ENCODE peak calls at places on chromosome 14, in five cellular contexts. One of them, this sample, is unnamed.

GRCh38 chr14:61461808-61462275 is 140.5 kb downstream of the PRKCH start:
- DNase-seq in body of pancreas: no peak
- DNase-seq in lower lobe of right lung: no peak
- DNase-seq in ovary: no peak
- DNase-seq in fibroblast of lung: peak
- DNase-seq in this sample: peak

GRCh38 chr14:58865520-58866281 is 227.9 kb downstream of the DACT1 start:
- DNase-seq in lower lobe of right lung: no peak
- DNase-seq in ovary: no peak
- DNase-seq in body of pancreas: no peak
- DNase-seq in fibroblast of lung: peak
- DNase-seq in this sample: peak

GRCh38 chr14:90539496-90539775 is 142.6 kb downstream of the CALM1 start:
- DNase-seq in body of pancreas: no peak
- DNase-seq in lower lobe of right lung: no peak
- DNase-seq in ovary: peak
- DNase-seq in fibroblast of lung: no peak
- DNase-seq in this sample: no peak

GRCh38 chr14:39576258-39576657 is 144.0 kb upstream of the FBXO33 start:
- DNase-seq in ovary: no peak
- DNase-seq in lower lobe of right lung: no peak
- DNase-seq in fibroblast of lung: no peak
- DNase-seq in body of pancreas: no peak
- DNase-seq in this sample: no peak

GRCh38 chr14:65594153-65594881 is 181.8 kb downstream of the FUT8 start:
- DNase-seq in ovary: no peak
- DNase-seq in lower lobe of right lung: peak
- DNase-seq in body of pancreas: peak
- DNase-seq in fibroblast of lung: no peak
- DNase-seq in this sample: no peak

GRCh38 chr14:94653321-94653720 is 41.1 kb downstream of the SERPINA3 start:
- DNase-seq in lower lobe of right lung: no peak
- DNase-seq in ovary: no peak
- DNase-seq in fibroblast of lung: no peak
- DNase-seq in body of pancreas: no peak
- DNase-seq in this sample: no peak

GRCh38 chr14:70886421-70887206 is 20.6 kb upstream of the PCNX1 start:
- DNase-seq in fibroblast of lung: no peak
- DNase-seq in body of pancreas: no peak
- DNase-seq in lower lobe of right lung: no peak
- DNase-seq in ovary: no peak
- DNase-seq in this sample: no peak

GRCh38 chr14:71713061-71713850 is 219.0 kb upstream of the RGS6 start:
- DNase-seq in fibroblast of lung: peak
- DNase-seq in ovary: no peak
- DNase-seq in lower lobe of right lung: no peak
- DNase-seq in body of pancreas: no peak
- DNase-seq in this sample: no peak

GRCh38 chr14:86799244-86799647 is 1193.7 kb downstream of the GALC start:
- DNase-seq in ovary: no peak
- DNase-seq in body of pancreas: no peak
- DNase-seq in lower lobe of right lung: no peak
- DNase-seq in fibroblast of lung: peak
- DNase-seq in this sample: peak

GRCh38 chr14:68580676-68581075 is 212.2 kb downstream of the ZFP36L1 start:
- DNase-seq in ovary: peak
- DNase-seq in body of pancreas: no peak
- DNase-seq in fibroblast of lung: no peak
- DNase-seq in lower lobe of right lung: no peak
- DNase-seq in this sample: no peak

GRCh38 chr14:68576031-68576430 is 216.8 kb downstream of the ZFP36L1 start:
- DNase-seq in lower lobe of right lung: no peak
- DNase-seq in ovary: no peak
- DNase-seq in body of pancreas: no peak
- DNase-seq in fibroblast of lung: no peak
- DNase-seq in this sample: no peak

GRCh38 chr14:68580096-68580640 is 212.7 kb downstream of the ZFP36L1 start:
- DNase-seq in body of pancreas: no peak
- DNase-seq in lower lobe of right lung: no peak
- DNase-seq in ovary: peak
- DNase-seq in fibroblast of lung: no peak
- DNase-seq in this sample: no peak

GRCh38 chr14:68576496-68577244 is 216.2 kb downstream of the ZFP36L1 start:
- DNase-seq in lower lobe of right lung: no peak
- DNase-seq in body of pancreas: no peak
- DNase-seq in fibroblast of lung: peak
- DNase-seq in ovary: no peak
- DNase-seq in this sample: no peak

DNA sequence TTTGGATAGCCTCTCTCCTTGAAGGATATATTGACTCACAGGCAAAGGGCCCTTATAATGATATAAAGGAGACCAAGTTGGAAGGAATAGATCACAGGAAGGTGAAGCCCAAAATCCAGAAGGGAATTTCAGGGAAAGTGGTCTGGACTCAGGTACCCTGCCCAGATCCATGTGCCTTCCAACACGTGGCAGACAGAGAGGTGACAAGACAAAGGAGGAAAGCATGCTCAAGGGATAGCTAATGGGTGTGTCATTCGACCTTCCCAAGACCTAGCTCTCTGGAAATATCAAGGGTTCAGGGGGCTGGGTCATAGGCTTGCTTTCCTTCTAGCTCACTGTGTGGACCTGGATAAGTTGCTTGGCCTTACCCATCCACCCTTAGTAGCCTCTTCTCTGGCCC is 214.3 kb downstream of the ZFP36L1 start:
- DNase-seq in ovary: no peak
- DNase-seq in fibroblast of lung: no peak
- DNase-seq in body of pancreas: no peak
- DNase-seq in lower lobe of right lung: no peak
- DNase-seq in this sample: no peak
- H3K27ac ChIP-seq in ovary: no peak
- H3K27ac ChIP-seq in fibroblast of lung: peak
- H3K27ac ChIP-seq in body of pancreas: no peak
- H3K27ac ChIP-seq in lower lobe of right lung: peak
- H3K27ac ChIP-seq in this sample: no peak

DNA sequence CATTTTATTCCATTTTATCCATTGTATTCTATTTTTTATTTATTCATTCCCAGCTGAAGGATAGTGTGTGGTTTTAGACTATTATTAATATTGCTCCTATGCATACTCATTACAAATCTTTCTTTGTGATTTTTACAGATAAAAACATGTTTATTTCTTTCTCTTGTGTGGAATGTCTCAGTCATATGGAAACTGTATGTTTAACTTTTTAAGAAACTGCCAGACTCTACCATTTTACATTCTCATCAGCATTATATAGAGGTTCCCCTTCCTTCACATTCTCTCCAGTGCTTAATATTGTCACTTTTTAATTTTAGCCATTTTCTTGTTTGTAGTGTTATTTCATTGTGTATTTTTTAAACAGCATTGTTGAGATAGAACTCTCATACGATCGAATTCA is 26.7 kb downstream of the PALS1 start:
- DNase-seq in fibroblast of lung: no peak
- DNase-seq in lower lobe of right lung: no peak
- DNase-seq in ovary: no peak
- DNase-seq in body of pancreas: no peak
- DNase-seq in this sample: no peak
- H3K4me3 ChIP-seq in fibroblast of lung: peak
- H3K4me3 ChIP-seq in lower lobe of right lung: no peak
- H3K4me3 ChIP-seq in ovary: no peak
- H3K4me3 ChIP-seq in body of pancreas: no peak
- H3K4me3 ChIP-seq in this sample: peak

DNA sequence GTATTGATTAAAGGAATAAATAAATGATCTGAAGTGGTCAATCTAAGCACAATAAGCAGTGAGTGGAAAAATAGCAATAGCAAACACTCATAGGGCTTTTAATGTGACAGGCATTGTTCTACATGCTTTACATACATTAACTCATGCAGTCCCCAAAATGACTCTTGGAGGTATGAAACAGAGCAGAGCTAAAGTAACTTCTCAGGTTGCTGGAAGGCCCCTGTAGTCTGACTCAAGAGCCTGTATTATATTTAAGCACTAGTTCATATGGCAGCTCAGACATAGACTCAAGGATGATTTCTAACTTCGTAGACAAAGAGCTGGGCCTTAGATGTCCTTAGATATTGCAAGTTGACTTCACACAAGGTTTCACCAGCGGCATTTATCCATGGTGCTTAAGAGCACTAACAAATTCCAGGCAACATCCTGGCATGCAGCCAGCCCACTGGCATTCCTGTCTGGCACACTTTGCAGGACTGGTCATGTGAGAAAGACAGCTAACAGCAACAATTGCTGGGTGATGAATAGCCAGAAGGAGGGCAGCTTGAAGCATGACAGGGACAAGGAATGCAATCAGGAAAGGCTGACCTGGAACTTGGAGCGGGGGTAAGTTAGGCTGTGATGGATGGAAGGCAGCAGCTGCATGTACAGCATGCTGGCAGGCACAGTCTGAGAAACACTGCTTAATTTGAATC is 22.9 kb upstream of the KTN1 start:
- DNase-seq in fibroblast of lung: peak
- DNase-seq in body of pancreas: peak
- DNase-seq in ovary: peak
- DNase-seq in lower lobe of right lung: peak
- DNase-seq in this sample: peak
- H3K27ac ChIP-seq in fibroblast of lung: no peak
- H3K27ac ChIP-seq in body of pancreas: no peak
- H3K27ac ChIP-seq in ovary: no peak
- H3K27ac ChIP-seq in lower lobe of right lung: no peak
- H3K27ac ChIP-seq in this sample: no peak

GRCh38 chr14:77032854-77033621 is 4.5 kb upstream of the IRF2BPL start:
- DNase-seq in ovary: peak
- DNase-seq in lower lobe of right lung: peak
- DNase-seq in body of pancreas: peak
- DNase-seq in fibroblast of lung: peak
- DNase-seq in this sample: peak

GRCh38 chr14:77033622-77034521 is 5.4 kb upstream of the IRF2BPL start:
- DNase-seq in body of pancreas: peak
- DNase-seq in fibroblast of lung: peak
- DNase-seq in lower lobe of right lung: peak
- DNase-seq in ovary: peak
- DNase-seq in this sample: peak

GRCh38 chr14:77028384-77029246 is at the start of gene IRF2BPL:
- DNase-seq in fibroblast of lung: peak
- DNase-seq in body of pancreas: peak
- DNase-seq in ovary: peak
- DNase-seq in lower lobe of right lung: peak
- DNase-seq in this sample: peak

GRCh38 chr14:77032483-77032853 is 4.0 kb upstream of the IRF2BPL start:
- DNase-seq in lower lobe of right lung: no peak
- DNase-seq in body of pancreas: no peak
- DNase-seq in fibroblast of lung: no peak
- DNase-seq in ovary: no peak
- DNase-seq in this sample: no peak

DNA sequence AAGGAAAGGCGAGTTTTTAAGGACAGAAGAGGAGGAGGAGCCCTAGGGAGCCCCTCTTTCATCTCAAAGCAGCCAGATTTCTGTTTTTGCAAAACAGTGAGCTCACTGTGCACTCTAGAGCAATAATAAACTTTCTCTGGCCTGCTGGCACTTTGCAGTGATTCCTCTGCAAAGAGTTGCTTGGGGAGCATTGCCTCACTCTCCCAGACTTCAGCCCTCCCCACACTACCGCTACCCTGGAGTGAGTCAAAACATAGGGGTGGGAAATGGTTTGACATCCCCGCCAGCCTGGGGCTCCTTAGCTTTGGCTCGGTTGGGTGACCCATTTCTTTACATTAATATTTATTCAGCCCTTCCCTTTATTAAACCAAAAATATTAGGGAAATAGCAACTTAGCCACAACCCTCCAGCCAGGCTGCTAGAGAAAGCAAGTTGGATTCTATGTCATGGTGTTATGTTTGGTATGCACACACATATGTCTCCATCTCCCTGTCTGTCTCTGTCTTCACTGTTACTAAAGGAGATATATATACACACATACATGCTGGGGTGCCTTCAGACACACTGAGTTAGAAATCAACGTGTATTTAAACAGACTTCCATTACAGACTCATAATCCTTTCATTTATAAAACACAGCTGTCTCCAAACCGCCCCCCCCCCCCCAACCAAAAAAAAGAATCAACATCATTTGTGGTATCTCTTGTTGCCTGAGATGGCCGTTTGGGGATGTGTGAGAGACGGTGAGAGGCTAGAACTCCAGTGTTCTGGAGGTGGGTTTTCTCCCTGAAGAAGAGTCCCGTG is 3.4 kb upstream of the IRF2BPL start:
- DNase-seq in ovary: peak
- DNase-seq in fibroblast of lung: peak
- DNase-seq in lower lobe of right lung: no peak
- DNase-seq in body of pancreas: peak
- DNase-seq in this sample: no peak
- H3K4me3 ChIP-seq in ovary: peak
- H3K4me3 ChIP-seq in fibroblast of lung: no peak
- H3K4me3 ChIP-seq in lower lobe of right lung: no peak
- H3K4me3 ChIP-seq in body of pancreas: no peak
- H3K4me3 ChIP-seq in this sample: peak

DNA sequence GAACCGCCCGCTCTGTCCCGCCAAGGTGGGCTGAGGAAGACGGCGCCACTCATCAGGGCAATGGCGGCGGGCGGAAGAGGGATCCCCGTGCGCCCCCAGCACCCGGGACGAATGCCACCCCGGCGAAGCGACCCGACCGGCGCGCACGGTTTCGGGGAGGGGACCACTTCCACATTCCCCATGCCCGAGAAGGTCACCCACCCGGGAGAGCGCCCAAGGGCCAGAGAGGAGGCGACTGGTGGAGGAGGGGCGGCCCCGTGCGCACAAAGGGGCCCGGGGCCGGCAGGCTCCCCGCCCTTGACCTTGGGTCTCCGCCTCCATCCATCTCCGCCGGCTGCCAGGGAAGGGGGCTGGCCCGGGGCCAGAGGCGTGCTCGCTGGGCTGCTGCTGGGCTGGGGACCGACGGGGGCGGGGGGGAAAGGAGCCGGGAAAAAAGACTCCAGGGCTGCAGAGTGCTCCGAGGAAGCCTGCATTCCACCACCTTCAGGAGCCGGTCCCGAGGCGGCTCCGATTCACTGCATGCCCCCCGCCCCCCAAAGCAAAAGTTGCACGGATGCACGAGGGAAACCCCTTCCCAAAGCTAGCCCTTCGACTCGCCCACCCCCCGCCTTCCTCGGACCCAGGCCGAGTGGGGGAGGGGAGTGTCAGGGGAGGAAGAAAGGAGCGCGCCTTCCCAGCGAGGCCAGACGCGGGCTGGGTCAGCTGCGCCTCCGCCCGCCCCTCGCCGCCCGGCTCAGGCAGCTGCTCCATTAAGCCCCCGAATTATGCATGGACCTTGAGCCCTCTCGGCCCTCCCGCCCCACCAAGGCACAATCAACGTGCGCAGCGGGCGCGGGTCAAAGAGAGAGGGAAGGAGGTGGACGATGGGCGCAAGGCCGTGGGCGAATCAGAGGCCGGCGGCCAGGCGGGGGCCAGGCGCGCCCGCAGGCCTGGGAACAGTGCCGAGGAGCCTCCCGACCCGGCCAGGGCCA is 26.2 kb downstream of the BCL11B start:
- DNase-seq in lower lobe of right lung: peak
- DNase-seq in ovary: peak
- DNase-seq in fibroblast of lung: no peak
- DNase-seq in body of pancreas: no peak
- DNase-seq in this sample: no peak
- H3K27ac ChIP-seq in lower lobe of right lung: peak
- H3K27ac ChIP-seq in ovary: no peak
- H3K27ac ChIP-seq in fibroblast of lung: no peak
- H3K27ac ChIP-seq in body of pancreas: no peak
- H3K27ac ChIP-seq in this sample: no peak